ENCODE peak calls at places on chromosomes 12 and 14, in seven cellular contexts. V is IMR-90, M is neuronal stem cell, Q is mesenchymal stem cell, A is H1, W is trophoblast cell, R is mesendoderm. N is an unnamed sample.

GRCh38 chr12:102417055-102417454 is 63.3 kb downstream of the IGF1 start:
- DNase-seq in V (no peak), M (no peak), Q (no peak), A (no peak), W (no peak), R (no peak), N (no peak)

GRCh38 chr12:64736771-64737170 is 22.4 kb downstream of the GNS start:
- DNase-seq in V (no peak), M (no peak), Q (no peak), A (no peak), W (no peak), R (no peak), N (no peak)

GRCh38 chr12:72102150-72102549 is 163.5 kb downstream of the TPH2 start:
- DNase-seq in V (no peak), M (peak; percentile 20), Q (no peak), A (peak; percentile 13), W (no peak), R (peak; percentile 76), N (no peak)

GRCh38 chr12:22653790-22654189 is 28.8 kb downstream of the ETNK1 start:
- DNase-seq in V (no peak), M (no peak), Q (no peak), A (no peak), W (no peak), R (no peak), N (no peak)

GRCh38 chr12:76144253-76144564 is 59.7 kb upstream of the NAP1L1 start:
- DNase-seq in V (peak; percentile 36), M (no peak), Q (peak; percentile 60), A (no peak), W (no peak), R (no peak), N (no peak)

GRCh38 chr14:106129274-106129673 is 602.9 kb downstream of the TMEM121 start:
- DNase-seq in V (no peak), M (no peak), Q (no peak), A (no peak), W (peak; percentile 0), R (no peak), N (no peak)

GRCh38 chr12:108701779-108702435 is 29.4 kb downstream of the CORO1C start:
- DNase-seq in V (peak; percentile 63), M (no peak), Q (peak; percentile 66), A (no peak), W (peak; percentile 96), R (peak; percentile 82), N (no peak)

GRCh38 chr12:54329756-54330155 is 4.8 kb downstream of the COPZ1 start:
- DNase-seq in V (no peak), M (no peak), Q (no peak), A (peak; percentile 25), W (no peak), R (no peak), N (peak; percentile 57)

GRCh38 chr14:57122129-57122528 is 146.6 kb downstream of the EXOC5 start:
- DNase-seq in V (no peak), M (no peak), Q (no peak), A (no peak), W (no peak), R (no peak), N (no peak)

GRCh38 chr14:45089813-45090212 is 5.9 kb downstream of the PRPF39 start:
- DNase-seq in V (peak; percentile 61), M (no peak), Q (no peak), A (no peak), W (no peak), R (peak; percentile 8), N (no peak)

GRCh38 chr14:70121521-70121920 is 67.2 kb downstream of the SLC8A3 start:
- DNase-seq in V (no peak), M (peak; percentile 51), Q (no peak), A (no peak), W (no peak), R (peak; percentile 70), N (peak; percentile 69)

GRCh38 chr14:95784137-95784536 is 70.2 kb upstream of the TCL1A start:
- DNase-seq in V (peak; percentile 38), M (peak; percentile 58), Q (no peak), A (no peak), W (peak; percentile 69), R (peak; percentile 51), N (no peak)

GRCh38 chr12:111202237-111202592 is 166.7 kb downstream of the PHETA1 start:
- DNase-seq in V (no peak), M (no peak), Q (no peak), A (no peak), W (no peak), R (no peak), N (no peak)

GRCh38 chr12:106226884-106227640 is 20.8 kb downstream of the CKAP4 start:
- DNase-seq in V (peak; percentile 55), M (peak; percentile 56), Q (peak; percentile 75), A (no peak), W (peak; percentile 86), R (peak; percentile 69), N (peak; percentile 59)

GRCh38 chr14:96167224-96168148 is 37.2 kb upstream of the BDKRB2 start:
- DNase-seq in V (peak; percentile 95), M (no peak), Q (peak; percentile 96), A (no peak), W (peak; percentile 39), R (peak; percentile 40), N (peak; percentile 14)

GRCh38 chr12:7013101-7013500 is 5.2 kb downstream of the LPCAT3 start:
- DNase-seq in V (no peak), M (no peak), Q (no peak), A (no peak), W (no peak), R (no peak), N (no peak)

GRCh38 chr12:69837191-69838085 is 12.4 kb downstream of the MYRFL start:
- DNase-seq in V (no peak), M (no peak), Q (no peak), A (no peak), W (peak; percentile 9), R (no peak), N (no peak)

GRCh38 chr14:61403411-61403810 is 82.0 kb downstream of the PRKCH start:
- DNase-seq in V (no peak), M (no peak), Q (no peak), A (no peak), W (no peak), R (no peak), N (no peak)

GRCh38 chr12:49345048-49345839 is 1.4 kb upstream of the DNAJC22 start:
- DNase-seq in V (no peak), M (no peak), Q (no peak), A (no peak), W (no peak), R (peak; percentile 49), N (peak; percentile 61)

GRCh38 chr14:23865502-23865901 is 88.1 kb upstream of the DHRS4 start:
- DNase-seq in V (no peak), M (no peak), Q (no peak), A (no peak), W (peak; percentile 88), R (no peak), N (no peak)

GRCh38 chr12:19402211-19402610 is 37.1 kb upstream of the AEBP2 start:
- DNase-seq in V (no peak), M (no peak), Q (no peak), A (no peak), W (peak; percentile 81), R (no peak), N (no peak)

GRCh38 chr12:66118240-66118891 is 12.2 kb downstream of the LLPH start:
- DNase-seq in V (peak; percentile 76), M (no peak), Q (no peak), A (no peak), W (peak; percentile 32), R (no peak), N (no peak)

GRCh38 chr14:73500360-73500759 is 9.6 kb downstream of the RIOX1 start:
- DNase-seq in V (no peak), M (no peak), Q (no peak), A (no peak), W (peak; percentile 40), R (no peak), N (no peak)

GRCh38 chr12:67741234-67741633 is 92.7 kb downstream of the DYRK2 start:
- DNase-seq in V (no peak), M (no peak), Q (no peak), A (no peak), W (no peak), R (no peak), N (no peak)

GRCh38 chr12:51630256-51630880 is 39.3 kb downstream of the SCN8A start:
- DNase-seq in V (no peak), M (no peak), Q (no peak), A (no peak), W (no peak), R (no peak), N (no peak)

GRCh38 chr12:47366203-47366978 is 286.6 kb upstream of the AMIGO2 start:
- DNase-seq in V (no peak), M (no peak), Q (no peak), A (no peak), W (no peak), R (no peak), N (no peak)

GRCh38 chr12:124861492-124861891 is 2.2 kb downstream of the SCARB1 start:
- DNase-seq in V (no peak), M (no peak), Q (no peak), A (no peak), W (peak; percentile 30), R (peak; percentile 49), N (no peak)

DNA sequence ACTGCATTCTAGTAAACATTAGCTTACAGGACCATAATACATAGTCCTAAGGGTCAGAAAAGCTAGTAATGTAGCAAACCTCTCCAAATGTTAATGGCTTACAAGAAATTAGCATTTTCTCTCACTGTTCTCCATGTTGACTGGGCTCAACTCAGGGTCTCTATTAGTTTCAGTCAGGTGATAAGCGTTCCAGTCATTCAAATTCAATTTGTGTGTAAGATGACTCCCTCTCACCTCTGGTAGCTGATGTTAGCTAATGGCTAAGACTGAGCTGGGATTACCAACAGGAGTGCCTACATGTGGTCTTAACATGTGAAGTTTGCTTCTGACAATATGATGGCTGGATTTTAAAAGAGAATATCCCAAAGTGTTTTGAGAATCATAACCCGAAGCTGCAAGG is 630.5 kb upstream of the USP15 start:
- DNase-seq in V (no peak), M (no peak), Q (no peak), A (no peak), W (no peak), R (peak; percentile 33), N (no peak)
- H2BK120ac ChIP-seq in V (no peak overlapping the region), M (no peak overlapping the region), Q (no peak overlapping the region), A (no peak overlapping the region), W (no peak overlapping the region), R (no peak overlapping the region), N (peak overlapping the region; percentile 6)

GRCh38 chr14:39289523-39289922 is 55.8 kb downstream of the MIA2 start:
- DNase-seq in V (no peak), M (no peak), Q (no peak), A (no peak), W (no peak), R (no peak), N (no peak)
- H2BK5ac ChIP-seq in V (no peak overlapping the region), M (no peak overlapping the region), Q (no peak overlapping the region), A (no peak overlapping the region), W (no peak overlapping the region), R (no peak overlapping the region), N (no peak overlapping the region)

GRCh38 chr14:102363182-102363952 is 626 bp downstream of the TECPR2 start:
- DNase-seq in V (peak; percentile 50), M (peak; percentile 2), Q (peak; percentile 56), A (no peak), W (peak; percentile 88), R (peak; percentile 31), N (no peak)
- H2BK120ac ChIP-seq in V (no peak overlapping the region), M (no peak overlapping the region), Q (no peak overlapping the region), A (no peak overlapping the region), W (peak overlapping the region; percentile 76), R (no peak overlapping the region), N (no peak overlapping the region)

DNA sequence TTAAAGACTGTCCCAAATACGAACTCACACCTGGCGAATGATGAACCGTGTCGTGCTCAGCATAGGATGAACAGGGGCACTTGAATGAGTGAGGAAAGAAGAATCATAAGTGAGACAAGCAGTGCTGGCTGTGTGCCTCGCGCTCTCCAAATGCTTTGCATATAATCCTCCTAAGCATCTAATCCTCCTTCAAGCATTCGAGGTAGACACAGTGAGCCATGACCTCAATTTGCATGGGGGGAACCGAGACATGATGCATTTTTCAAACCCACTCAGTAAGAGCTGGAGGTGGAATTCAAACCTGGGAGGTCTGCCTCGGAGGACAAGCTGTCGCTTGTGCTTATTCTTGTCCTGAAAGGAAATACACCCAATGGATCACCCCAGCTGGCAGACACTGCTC is 274.1 kb downstream of the SLC15A4 start:
- DNase-seq in V (no peak), M (no peak), Q (no peak), A (no peak), W (no peak), R (no peak), N (no peak)
- H2BK5ac ChIP-seq in V (no peak overlapping the region), M (no peak overlapping the region), Q (no peak overlapping the region), A (no peak overlapping the region), W (no peak overlapping the region), R (no peak overlapping the region), N (no peak overlapping the region)